ENCODE peak calls at places on chromosomes 3 and 15, in seven cellular contexts. W, H, P, V, Z, C and X are unnamed samples. For H3K36me3, the result is how much of the 10 kb centered on the place peaks cover.

GRCh38 chr3:56207913-56208312 is 260.4 kb downstream of the ERC2 start:
- DNase-seq in W (no peak), H (no peak), P (no peak), V (no peak), Z (no peak), C (no peak), X (no peak)

GRCh38 chr15:84657748-84658079 is 285 bp downstream of the NMB start:
- DNase-seq in W (no peak), H (no peak), P (no peak), V (no peak), Z (no peak), C (no peak), X (no peak)

GRCh38 chr3:165854696-165855095 is 17.5 kb upstream of the BCHE start:
- DNase-seq in W (no peak), H (peak), P (no peak), V (no peak), Z (peak), C (no peak), X (no peak)

GRCh38 chr15:28868744-28869143 is 17.0 kb upstream of the APBA2 start:
- DNase-seq in W (no peak), H (no peak), P (no peak), V (no peak), Z (no peak), C (no peak), X (no peak)

GRCh38 chr15:40746916-40747418 is 8.1 kb downstream of the RMDN3 start:
- DNase-seq in W (no peak), H (no peak), P (no peak), V (no peak), Z (no peak), C (no peak), X (no peak)

GRCh38 chr3:58659051-58659675 is 7.4 kb downstream of the FAM3D start:
- DNase-seq in W (peak), H (peak), P (peak), V (no peak), Z (no peak), C (no peak), X (no peak)

GRCh38 chr15:33699691-33700447 is 268.4 kb upstream of the CHRM5 start:
- DNase-seq in W (no peak), H (peak), P (no peak), V (no peak), Z (no peak), C (no peak), X (no peak)

GRCh38 chr3:64141476-64141875 is 83.8 kb downstream of the PRICKLE2 start:
- DNase-seq in W (no peak), H (no peak), P (no peak), V (no peak), Z (no peak), C (no peak), X (no peak)

GRCh38 chr3:173893066-173893465 is 495.5 kb downstream of the NLGN1 start:
- DNase-seq in W (no peak), H (no peak), P (no peak), V (no peak), Z (no peak), C (peak), X (peak)

GRCh38 chr3:129936757-129937156 is 37.8 kb upstream of the TRH start:
- DNase-seq in W (peak), H (no peak), P (no peak), V (peak), Z (no peak), C (no peak), X (peak)

GRCh38 chr15:44598892-44599291 is 61.9 kb downstream of the EIF3J start:
- DNase-seq in W (no peak), H (no peak), P (no peak), V (no peak), Z (no peak), C (no peak), X (no peak)

GRCh38 chr15:68367992-68368391 is 64.0 kb downstream of the ITGA11 start:
- DNase-seq in W (no peak), H (no peak), P (no peak), V (no peak), Z (no peak), C (no peak), X (no peak)

GRCh38 chr3:184082465-184082864 is 14.4 kb upstream of the HTR3E start:
- DNase-seq in W (no peak), H (no peak), P (no peak), V (no peak), Z (no peak), C (no peak), X (no peak)

GRCh38 chr15:44812029-44812517 is 75.7 kb downstream of the TRIM69 start:
- DNase-seq in W (peak), H (peak), P (peak), V (no peak), Z (no peak), C (no peak), X (no peak)

GRCh38 chr3:33773627-33774026 is 24.8 kb upstream of the PDCD6IP start:
- DNase-seq in W (no peak), H (peak), P (no peak), V (no peak), Z (no peak), C (no peak), X (no peak)

GRCh38 chr3:43792904-43793303 is 102.2 kb downstream of the ABHD5 start:
- DNase-seq in W (no peak), H (no peak), P (no peak), V (no peak), Z (no peak), C (no peak), X (no peak)

GRCh38 chr3:132659370-132660055 is at the start of gene ACAD11:
- DNase-seq in W (peak), H (peak), P (peak), V (peak), Z (peak), C (no peak), X (no peak)

GRCh38 chr3:132660056-132660744 is at the start of gene UBA5:
- DNase-seq in W (peak), H (peak), P (peak), V (peak), Z (peak), C (no peak), X (no peak)

GRCh38 chr3:132661120-132661519 is 991 bp downstream of the UBA5 start:
- DNase-seq in W (no peak), H (peak), P (no peak), V (no peak), Z (peak), C (no peak), X (no peak)

GRCh38 chr3:132660745-132661067 is 577 bp downstream of the UBA5 start:
- DNase-seq in W (no peak), H (no peak), P (no peak), V (no peak), Z (peak), C (no peak), X (no peak)

DNA sequence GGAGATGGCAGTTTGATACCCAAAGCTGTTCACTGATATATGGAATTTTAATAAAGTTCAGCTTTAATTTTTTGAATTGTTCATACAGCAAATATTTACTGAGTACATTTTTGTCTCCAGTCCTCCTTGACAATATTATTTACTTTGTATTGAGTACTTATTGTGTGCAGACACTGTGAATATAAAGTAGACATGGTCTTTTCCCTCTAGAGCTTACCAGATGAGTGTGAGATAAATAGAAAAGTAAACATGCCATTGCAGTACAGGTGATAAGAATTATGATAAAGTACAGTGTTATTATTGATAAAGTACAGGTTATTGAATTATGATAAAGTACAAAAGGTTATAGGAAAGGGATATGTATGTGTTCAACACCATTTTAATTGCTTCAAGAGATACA is 2.1 kb downstream of the UBA5 start:
- DNase-seq in W (no peak), H (no peak), P (no peak), V (no peak), Z (peak), C (no peak), X (no peak)
- H3K4me3 ChIP-seq in W (peak), H (peak), P (no peak), V (no peak), Z (peak), C (peak), X (no peak)

GRCh38 chr15:57460208-57460816 is 84.0 kb downstream of the CGNL1 start:
- DNase-seq in W (no peak), H (no peak), P (no peak), V (no peak), Z (no peak), C (no peak), X (no peak)
- H3K36me3 ChIP-seq in W (under half), H (under half), P (under half), V (under half), Z (under half), C (under half), X (under half)

DNA sequence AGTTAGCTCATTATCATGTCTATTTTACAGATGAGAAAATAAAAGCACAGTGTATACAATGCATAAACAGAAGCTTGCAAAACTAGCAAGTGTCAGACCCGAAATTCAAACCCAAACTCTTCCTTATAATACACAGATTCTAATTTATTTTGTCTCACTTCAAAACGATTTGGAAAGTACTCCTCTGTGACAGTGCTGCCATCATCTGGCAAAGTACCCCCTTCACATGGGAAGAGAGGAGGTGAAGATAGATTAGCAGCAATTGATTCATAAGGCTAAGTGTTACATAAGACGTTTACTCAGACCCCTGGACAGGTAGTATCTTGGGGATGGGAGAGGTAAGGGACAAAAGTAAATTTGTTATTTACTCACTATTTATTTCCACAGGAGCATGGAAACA is 744.0 kb upstream of the SGO1 start:
- DNase-seq in W (no peak), H (peak), P (no peak), V (no peak), Z (no peak), C (no peak), X (no peak)
- TF ChIP-seq CTCF in W (no peak), H (peak), P (peak), V (no peak), Z (peak), C (peak), X (peak)

DNA sequence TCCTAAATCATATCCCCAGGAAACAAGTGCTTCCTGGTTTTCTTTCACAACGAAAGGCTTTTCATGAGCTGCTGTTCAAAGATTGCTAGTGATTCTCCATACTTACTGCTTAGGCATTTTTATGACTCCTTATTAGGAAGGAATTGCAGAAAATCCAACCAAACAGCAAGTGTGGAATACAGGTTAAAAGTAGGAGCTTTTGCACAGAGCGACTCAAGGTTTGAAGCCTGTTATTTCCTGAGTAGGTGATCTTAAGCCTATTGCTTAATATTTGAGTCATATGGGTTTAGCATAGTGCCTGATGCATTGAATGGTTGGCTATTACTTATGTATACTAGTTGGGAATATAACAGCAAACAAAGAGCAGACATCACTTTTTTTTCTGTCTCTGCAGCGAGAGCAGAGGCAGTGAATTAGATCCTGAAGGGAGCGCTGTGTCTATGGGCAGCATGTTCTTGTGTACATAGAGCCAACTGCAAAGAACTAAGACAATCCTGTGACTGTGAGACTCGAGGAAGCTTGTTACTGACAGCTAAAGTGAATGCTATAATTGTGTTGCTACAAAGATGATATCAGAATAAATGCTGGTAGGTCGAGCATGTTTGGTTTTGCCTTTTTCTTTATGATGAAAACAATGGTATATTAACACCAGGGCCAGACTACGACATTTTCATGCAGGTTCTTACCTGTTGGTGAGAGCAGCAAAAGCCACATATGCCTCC is 6.3 kb downstream of the TM4SF1 start:
- DNase-seq in W (no peak), H (peak), P (no peak), V (no peak), Z (peak), C (no peak), X (no peak)
- H3K4me3 ChIP-seq in W (no peak), H (no peak), P (no peak), V (no peak), Z (peak), C (no peak), X (no peak)